ENCODE peak calls at places on chromosomes 5 and 9, in five cellular contexts. J, F, N, E and B are unnamed samples.

GRCh38 chr5:59873113-59873512 is 20.4 kb downstream of the PDE4D start:
- DNase-seq in J (no peak), F (no peak), N (no peak), E (no peak), B (no peak)

GRCh38 chr5:17794201-17794600 is 159.9 kb downstream of the TAF11L14 start:
- DNase-seq in J (no peak), F (no peak), N (no peak), E (no peak), B (no peak)

GRCh38 chr5:1930880-1931589 is 48.3 kb upstream of the IRX4 start:
- DNase-seq in J (no peak), F (peak), N (no peak), E (peak), B (peak)

GRCh38 chr9:98380065-98380681 is 124.7 kb upstream of the TBC1D2 start:
- DNase-seq in J (no peak), F (no peak), N (no peak), E (no peak), B (peak)

GRCh38 chr5:14364576-14365472 is 216.8 kb upstream of the OTULINL start:
- DNase-seq in J (peak), F (no peak), N (peak), E (no peak), B (peak)

GRCh38 chr5:136114406-136115132 is 18.1 kb upstream of the SMAD5 start:
- DNase-seq in J (no peak), F (no peak), N (no peak), E (no peak), B (no peak)

GRCh38 chr5:19369561-19369960 is 618.4 kb downstream of the CDH18 start:
- DNase-seq in J (no peak), F (no peak), N (no peak), E (no peak), B (no peak)

GRCh38 chr9:125747053-125747764 is at the start of gene PBX3:
- DNase-seq in J (peak), F (peak), N (no peak), E (peak), B (peak)

GRCh38 chr5:142152383-142152730 is 43.8 kb downstream of the NDFIP1 start:
- DNase-seq in J (no peak), F (no peak), N (no peak), E (no peak), B (no peak)

GRCh38 chr5:81724108-81724507 is 26.8 kb downstream of the SSBP2 start:
- DNase-seq in J (no peak), F (no peak), N (no peak), E (no peak), B (no peak)

GRCh38 chr5:150616024-150616470 is 24.4 kb upstream of the SYNPO start:
- DNase-seq in J (no peak), F (peak), N (no peak), E (peak), B (peak)

GRCh38 chr9:6779417-6780241 is 21.9 kb downstream of the KDM4C start:
- DNase-seq in J (no peak), F (no peak), N (no peak), E (no peak), B (peak)

GRCh38 chr9:79134654-79135053 is 437.1 kb upstream of the TLE4 start:
- DNase-seq in J (no peak), F (no peak), N (no peak), E (no peak), B (no peak)

GRCh38 chr5:111655169-111655924 is 101.6 kb downstream of the NREP start:
- DNase-seq in J (no peak), F (peak), N (peak), E (no peak), B (peak)

GRCh38 chr9:98983295-98984268 is 39.9 kb downstream of the COL15A1 start:
- DNase-seq in J (no peak), F (no peak), N (no peak), E (no peak), B (no peak)

GRCh38 chr9:132192728-132193127 is 30.9 kb downstream of the NTNG2 start:
- DNase-seq in J (no peak), F (no peak), N (no peak), E (no peak), B (peak)

GRCh38 chr5:96648023-96648422 is 14.2 kb upstream of the CAST start:
- DNase-seq in J (no peak), F (no peak), N (no peak), E (no peak), B (no peak)

GRCh38 chr9:136418182-136419091 is 8.0 kb downstream of the PMPCA start:
- DNase-seq in J (no peak), F (peak), N (no peak), E (no peak), B (no peak)

GRCh38 chr9:4197548-4197947 is 102.3 kb downstream of the GLIS3 start:
- DNase-seq in J (no peak), F (no peak), N (peak), E (no peak), B (no peak)

GRCh38 chr9:124800306-124801259 is 23.6 kb downstream of the OLFML2A start:
- DNase-seq in J (no peak), F (no peak), N (no peak), E (no peak), B (peak)

GRCh38 chr9:88680505-88681160 is 145.7 kb downstream of the NXNL2 start:
- DNase-seq in J (no peak), F (no peak), N (peak), E (peak), B (no peak)

GRCh38 chr5:91632871-91633270 is 249.8 kb upstream of the ARRDC3 start:
- DNase-seq in J (no peak), F (no peak), N (no peak), E (no peak), B (no peak)

GRCh38 chr5:107127906-107128305 is 542.8 kb downstream of the EFNA5 start:
- DNase-seq in J (no peak), F (no peak), N (no peak), E (no peak), B (no peak)

GRCh38 chr5:107170620-107171019 is 500.1 kb downstream of the EFNA5 start:
- DNase-seq in J (no peak), F (no peak), N (no peak), E (no peak), B (no peak)

GRCh38 chr5:169767938-169768337 is 130.9 kb downstream of the DOCK2 start:
- DNase-seq in J (no peak), F (no peak), N (no peak), E (no peak), B (peak)

GRCh38 chr5:169772256-169772655 is 135.2 kb downstream of the DOCK2 start:
- DNase-seq in J (no peak), F (no peak), N (no peak), E (no peak), B (no peak)

GRCh38 chr5:169768416-169768815 is 131.3 kb downstream of the DOCK2 start:
- DNase-seq in J (no peak), F (no peak), N (no peak), E (no peak), B (peak)

GRCh38 chr5:169772688-169773087 is 135.6 kb downstream of the DOCK2 start:
- DNase-seq in J (no peak), F (no peak), N (no peak), E (no peak), B (no peak)

DNA sequence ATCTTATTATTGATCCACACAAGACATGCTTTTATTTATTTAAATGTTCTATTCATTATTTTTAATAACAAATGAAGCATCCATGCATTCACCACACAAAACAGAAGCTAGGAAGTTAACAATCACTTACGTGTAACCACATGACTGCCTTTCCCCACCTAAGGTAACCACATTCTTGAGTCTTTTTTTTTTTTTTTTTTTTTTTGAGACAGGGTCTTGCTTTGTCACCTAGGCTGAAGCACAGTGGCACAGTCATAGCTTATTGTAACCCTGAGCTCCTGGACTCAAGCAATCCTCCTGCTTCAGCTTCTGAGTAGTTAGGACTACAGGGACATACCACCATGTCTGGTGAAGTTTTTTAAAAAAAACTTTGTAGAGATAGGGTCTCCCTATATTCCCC is 133.0 kb downstream of the DOCK2 start:
- DNase-seq in J (no peak), F (no peak), N (no peak), E (no peak), B (no peak)
- H3K4me3 ChIP-seq in J (no peak), F (no peak), N (no peak), E (no peak), B (no peak)

GRCh38 chr5:38845555-38846378 is at the start of gene OSMR:
- DNase-seq in J (peak), F (peak), N (peak), E (peak), B (peak)
- TF ChIP-seq POLR2A in J (peak), F (peak), N (peak), E (peak), B (peak)

GRCh38 chr9:83620841-83621636 is 1.9 kb upstream of the IDNK start:
- DNase-seq in J (peak), F (peak), N (no peak), E (no peak), B (peak)
- H3K4me3 ChIP-seq in J (no peak), F (peak), N (no peak), E (no peak), B (no peak)

GRCh38 chr9:97067490-97067889 is 28.5 kb upstream of the CTSV start:
- DNase-seq in J (no peak), F (no peak), N (no peak), E (no peak), B (no peak)
- TF ChIP-seq POLR2A in J (no peak), F (no peak), N (no peak), E (no peak), B (no peak)

DNA sequence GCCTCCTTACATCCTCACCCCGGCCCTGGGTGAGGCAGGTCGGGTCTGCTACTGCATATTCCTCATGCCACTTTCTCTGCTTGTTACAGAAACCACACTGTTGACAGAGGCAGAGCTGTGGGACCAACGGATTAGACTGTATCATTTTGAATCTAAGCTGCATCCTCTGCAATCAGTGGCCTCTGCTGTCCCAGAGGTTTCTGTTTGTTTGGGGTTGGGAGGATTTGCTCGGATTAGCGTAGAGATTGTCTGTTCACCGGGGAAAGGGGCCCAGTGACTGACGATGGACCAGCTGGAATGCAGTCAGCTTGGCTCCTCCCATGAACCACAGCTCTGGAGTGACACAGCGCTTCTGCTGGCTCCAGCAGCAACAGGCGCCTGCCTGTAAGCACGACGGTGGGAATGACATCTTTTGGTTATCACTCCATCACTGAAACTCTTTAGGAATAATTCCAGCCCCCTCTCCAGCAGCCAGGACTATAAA is 37.3 kb upstream of the ADRA1B start:
- DNase-seq in J (peak), F (peak), N (no peak), E (peak), B (no peak)
- H3K4me3 ChIP-seq in J (no peak), F (no peak), N (no peak), E (no peak), B (no peak)

DNA sequence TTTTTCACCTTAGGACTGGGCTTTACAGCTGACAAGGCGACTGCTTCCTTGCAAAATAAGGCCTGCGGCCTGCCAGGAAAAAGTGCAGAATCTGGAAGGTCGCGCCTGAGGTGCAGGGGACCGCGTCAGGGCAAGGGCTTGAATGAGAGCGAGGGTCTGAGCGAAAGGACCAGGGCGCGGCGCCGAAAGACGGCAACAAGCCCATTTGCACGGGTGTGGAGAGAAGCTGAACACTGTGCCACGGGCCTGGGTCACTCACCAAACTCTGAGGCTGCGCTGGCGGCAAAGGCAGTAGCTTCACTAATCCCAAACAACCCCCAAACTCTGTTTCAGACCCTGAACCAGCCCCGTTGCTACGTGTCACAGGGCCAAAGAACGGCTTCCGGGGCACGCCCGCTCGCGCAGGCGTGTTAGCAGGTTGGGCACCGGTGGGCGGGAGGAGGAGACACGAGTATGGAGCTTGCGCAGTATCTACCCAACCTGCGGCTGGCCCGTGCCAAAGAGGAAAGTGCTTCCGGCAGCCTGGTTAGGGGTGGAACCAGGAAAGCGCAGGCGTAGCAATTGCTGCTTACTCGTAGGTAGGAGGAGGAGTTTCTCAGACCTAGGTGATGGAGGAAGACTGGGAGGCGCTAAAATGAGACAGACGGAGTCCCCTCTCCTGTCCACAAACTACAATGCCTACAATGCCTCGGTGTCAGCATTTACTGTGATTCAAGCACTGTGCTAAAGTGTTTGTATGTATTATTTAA is at the start of the genes KCTD16 and YIPF5:
- DNase-seq in J (peak), F (peak), N (peak), E (peak), B (peak)
- TF ChIP-seq POLR2A in J (peak), F (peak), N (no peak), E (peak), B (peak)